ENCODE peak calls at places on chromosomes 4 and X, in five cellular contexts. K, R, T, N and X are unnamed samples.

GRCh38 chrX:18875256-18875878 is 108.5 kb downstream of the PHKA2 start:
- DNase-seq in T (no peak), N (no peak), K (no peak), R (no peak), X (no peak)

GRCh38 chr4:115973768-115974167 is 860.3 kb upstream of the NDST4 start:
- DNase-seq in T (no peak), R (no peak), N (no peak), K (no peak), X (no peak)

GRCh38 chrX:45781901-45782553 is 581.4 kb upstream of the DIPK2B start:
- DNase-seq in K (peak; percentile 70), T (peak; percentile 80), N (no peak), R (no peak), X (peak; percentile 49)

GRCh38 chr4:70722199-70722791 is 531 bp downstream of the RUFY3 start:
- DNase-seq in T (peak; percentile 68), N (no peak), K (peak; percentile 89), R (peak; percentile 24), X (no peak)

GRCh38 chr4:163165217-163166017 is 1.3 kb downstream of the NAF1 start:
- DNase-seq in N (no peak), R (no peak), T (peak; percentile 17), K (peak; percentile 25), X (no peak)

GRCh38 chr4:39893693-39894072 is 84.0 kb downstream of the PDS5A start:
- DNase-seq in K (no peak), N (no peak), T (no peak), R (no peak), X (no peak)

GRCh38 chr4:25697516-25697915 is 41.9 kb downstream of the SLC34A2 start:
- DNase-seq in N (no peak), R (no peak), T (no peak), K (no peak), X (no peak)

GRCh38 chrX:110413727-110414124 is 55.1 kb downstream of the RTL9 start:
- DNase-seq in R (no peak), T (no peak), N (no peak), K (no peak), X (no peak)

GRCh38 chr4:65661469-65661868 is 8.8 kb downstream of the EPHA5 start:
- DNase-seq in N (no peak), T (peak; percentile 62), K (peak; percentile 50), R (no peak), X (no peak)

GRCh38 chrX:24479924-24480722 is 15.0 kb downstream of the PDK3 start:
- DNase-seq in R (no peak), T (no peak), N (peak; percentile 64), K (no peak), X (no peak)

GRCh38 chr4:151259752-151260151 is 17.2 kb upstream of the PRSS48 start:
- DNase-seq in R (no peak), T (no peak), K (no peak), N (no peak), X (no peak)

GRCh38 chrX:1554469-1555210 is 17.7 kb upstream of the P2RY8 start:
- DNase-seq in N (peak; percentile 42), R (no peak), K (no peak), T (no peak), X (no peak)

GRCh38 chr4:100907465-100908454 is 389.9 kb upstream of the EMCN start:
- DNase-seq in T (peak; percentile 20), N (no peak), R (no peak), K (peak; percentile 6), X (no peak)

GRCh38 chr4:138097912-138098600 is 144.1 kb downstream of the SLC7A11 start:
- DNase-seq in K (peak; percentile 33), N (no peak), R (no peak), T (no peak), X (no peak)

GRCh38 chrX:12978205-12979010 is 3.5 kb downstream of the TMSB4X start:
- DNase-seq in K (peak; percentile 84), R (no peak), N (peak; percentile 71), T (peak; percentile 84), X (peak; percentile 62)

GRCh38 chr4:26076000-26076587 is 162.1 kb downstream of the SMIM20 start:
- DNase-seq in T (peak; percentile 29), K (peak; percentile 57), N (no peak), R (no peak), X (no peak)

GRCh38 chr4:95162867-95163266 is 385.9 kb downstream of the UNC5C start:
- DNase-seq in K (no peak), N (no peak), T (no peak), R (no peak), X (no peak)

GRCh38 chr4:105551968-105552746 is at the start of gene ARHGEF38:
- DNase-seq in R (no peak), T (no peak), K (peak; percentile 33), N (peak; percentile 67), X (no peak)

GRCh38 chr4:168793542-168793941 is 216.5 kb downstream of the CBR4 start:
- DNase-seq in K (no peak), T (no peak), R (no peak), N (no peak), X (no peak)

GRCh38 chr4:76663794-76664193 is 228.8 kb downstream of the SHROOM3 start:
- DNase-seq in T (peak; percentile 10), R (no peak), N (no peak), K (peak; percentile 74), X (no peak)

GRCh38 chrX:9781941-9782340 is 4.3 kb upstream of the SHROOM2 start:
- DNase-seq in K (no peak), T (no peak), R (no peak), N (no peak), X (no peak)

GRCh38 chr4:159823743-159824142 is 720.9 kb downstream of the RAPGEF2 start:
- DNase-seq in N (no peak), T (no peak), R (no peak), K (peak; percentile 82), X (no peak)

GRCh38 chr4:48367016-48367415 is 25.7 kb downstream of the SLAIN2 start:
- DNase-seq in T (no peak), N (no peak), R (no peak), K (no peak), X (no peak)

GRCh38 chr4:111398906-111399330 is 746.3 kb upstream of the FAM241A start:
- DNase-seq in R (no peak), K (peak; percentile 23), T (peak; percentile 52), N (no peak), X (no peak)

GRCh38 chr4:183437452-183437851 is 7.0 kb upstream of the CDKN2AIP start:
- DNase-seq in K (no peak), R (no peak), T (no peak), N (no peak), X (no peak)

GRCh38 chr4:7693711-7694110 is 245.9 kb downstream of the AFAP1 start:
- DNase-seq in N (no peak), K (no peak), R (peak; percentile 4), T (no peak), X (no peak)

GRCh38 chr4:26570596-26570995 is 13.3 kb upstream of the TBC1D19 start:
- DNase-seq in K (peak; percentile 34), T (peak; percentile 66), R (no peak), N (no peak), X (no peak)

GRCh38 chr4:71396382-71396781 is 57.6 kb downstream of the SLC4A4 start:
- DNase-seq in N (no peak), T (peak; percentile 45), K (peak; percentile 62), R (no peak), X (no peak)

GRCh38 chr4:182835006-182835740 is 82.0 kb downstream of the DCTD start:
- DNase-seq in N (no peak), K (no peak), R (no peak), T (no peak), X (no peak)

GRCh38 chr4:152709675-152710438 is 30.1 kb upstream of the TMEM154 start:
- DNase-seq in K (peak; percentile 41), R (no peak), T (peak; percentile 29), N (no peak), X (no peak)

GRCh38 chrX:155534800-155535199 is 76.4 kb upstream of the F8A3 start:
- DNase-seq in N (no peak), K (no peak), T (no peak), R (no peak), X (no peak)

GRCh38 chr4:156999175-156999517 is 27.5 kb upstream of the PDGFC start:
- DNase-seq in N (no peak), K (peak; percentile 99), T (peak; percentile 100), R (no peak), X (peak; percentile 95)

GRCh38 chr4:149158852-149159251 is 656.8 kb downstream of the IQCM start:
- DNase-seq in K (peak; percentile 60), N (no peak), T (no peak), R (no peak), X (no peak)
- TF ChIP-seq CTCF in K (no peak), N (no peak), T (no peak), R (no peak), X (no peak)

DNA sequence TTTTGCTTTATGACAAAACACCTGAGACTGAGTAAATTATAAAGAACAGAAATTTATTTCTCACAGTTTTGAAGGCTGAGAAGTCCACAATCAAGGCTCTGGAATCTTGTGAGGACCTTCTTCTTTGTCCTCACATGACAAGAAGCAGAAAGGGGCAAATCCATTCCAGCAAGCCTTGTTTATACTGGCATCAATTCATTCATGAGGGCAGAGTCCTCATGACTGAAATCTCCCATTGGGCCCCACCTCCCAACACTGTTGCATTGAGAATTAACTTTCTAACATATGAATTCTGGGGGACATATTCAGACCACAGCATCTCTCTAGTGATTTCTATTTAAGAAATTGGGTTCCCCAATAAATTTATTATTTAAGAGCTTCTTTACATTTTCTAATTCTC is 395.4 kb downstream of the AR start:
- DNase-seq in R (no peak), K (no peak), T (no peak), N (no peak), X (no peak)
- TF ChIP-seq CTCF in R (no peak), K (no peak), T (no peak), N (no peak), X (no peak)

DNA sequence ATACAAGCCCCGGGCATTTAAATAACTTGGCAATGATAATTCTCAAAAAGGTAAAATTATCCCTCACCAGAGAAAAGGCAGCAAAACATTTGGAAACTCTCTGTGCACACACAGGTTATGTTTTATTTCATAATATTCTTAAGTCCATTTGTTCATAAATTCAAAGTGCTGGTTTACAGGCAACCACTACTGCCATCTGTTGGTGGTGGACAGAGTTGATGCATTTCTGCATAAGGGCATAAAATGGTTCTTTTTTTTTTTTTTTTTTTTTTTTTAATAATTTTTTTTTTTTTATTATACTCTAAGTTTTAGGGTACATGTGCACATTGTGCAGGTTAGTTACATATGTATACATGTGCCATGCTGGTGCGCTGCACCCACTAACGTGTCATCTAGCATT is 31.5 kb upstream of the IL21 start:
- DNase-seq in N (no peak), T (peak; percentile 88), R (no peak), K (peak; percentile 51), X (peak; percentile 45)
- TF ChIP-seq CTCF in N (peak; percentile 53), T (peak; percentile 85), R (peak; percentile 22), K (peak; percentile 75), X (peak; percentile 68)

DNA sequence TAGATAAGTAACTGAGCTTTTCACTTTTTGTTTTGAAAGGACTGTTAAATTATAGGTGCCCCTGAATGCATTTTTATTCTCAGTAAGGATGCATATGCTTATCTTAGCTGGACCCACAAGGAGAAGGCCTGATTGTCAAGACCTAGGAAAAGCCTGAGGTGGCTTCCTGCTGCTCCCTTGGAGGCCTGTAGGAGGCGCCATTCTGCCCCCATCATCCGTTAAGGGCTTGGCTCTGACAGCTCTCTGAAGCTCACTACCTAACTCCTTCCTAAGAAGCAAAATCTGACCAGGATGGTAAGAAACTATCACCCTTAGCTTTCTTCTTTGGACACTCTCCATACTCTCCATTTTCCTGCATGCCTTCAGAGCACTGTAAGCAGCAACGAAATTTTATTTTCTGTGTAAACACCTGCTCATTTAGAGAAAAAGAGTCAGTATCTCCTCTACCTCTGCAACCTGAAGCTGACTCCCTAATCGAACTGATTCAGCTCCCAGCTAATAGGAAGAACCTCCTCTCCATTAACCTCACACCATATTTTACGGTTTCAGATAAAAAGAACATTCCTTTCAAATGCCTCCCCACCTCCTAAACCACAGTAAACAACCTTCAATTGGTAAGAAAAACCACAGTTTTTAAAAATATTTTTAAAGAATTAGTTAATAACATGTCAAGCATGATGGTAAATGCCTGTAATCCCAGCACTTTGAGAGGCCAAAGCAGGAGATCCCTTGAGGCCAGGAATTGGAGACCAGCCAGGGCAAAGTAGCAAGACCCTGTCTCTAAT is 73.4 kb upstream of the EDNRA start:
- DNase-seq in R (no peak), T (no peak), K (peak; percentile 62), N (no peak), X (no peak)
- TF ChIP-seq CTCF in R (no peak), T (peak; percentile 25), K (peak; percentile 39), N (peak; percentile 20), X (peak; percentile 26)